ENCODE peak calls at places on chromosomes 2 and 18, in four cellular contexts. I is right cardiac atrium; M is fibroblast of lung; F is CD4-positive, alpha-beta T cell. X is an unnamed sample.

GRCh38 chr2:172953970-172954852 is 121.4 kb upstream of the MAP3K20 start:
- DNase-seq in I (no peak), M (no peak), F (no peak), X (no peak)

GRCh38 chr2:37585295-37585908 is 86.0 kb downstream of the CDC42EP3 start:
- DNase-seq in F (no peak), M (peak; percentile 43), I (no peak), X (peak; percentile 48)

GRCh38 chr2:226215902-226216503 is 583.6 kb downstream of the IRS1 start:
- DNase-seq in M (peak; percentile 43), F (peak; percentile 35), I (peak; percentile 38), X (peak; percentile 53)

GRCh38 chr2:16869711-16870110 is 204.1 kb upstream of the CYRIA start:
- DNase-seq in I (peak; percentile 27), F (no peak), M (no peak), X (no peak)

GRCh38 chr2:117481608-117482007 is 332.9 kb upstream of the DDX18 start:
- DNase-seq in M (no peak), F (no peak), I (no peak), X (no peak)

GRCh38 chr18:24039666-24040065 is 25.1 kb downstream of the TTC39C start:
- DNase-seq in I (no peak), M (no peak), F (no peak), X (no peak)

GRCh38 chr2:53286336-53286735 is 481.3 kb upstream of the CHAC2 start:
- DNase-seq in M (peak; percentile 37), F (no peak), I (no peak), X (no peak)

GRCh38 chr2:85134255-85135065 is 1.3 kb downstream of the TCF7L1 start:
- DNase-seq in F (no peak), M (peak; percentile 56), I (peak; percentile 83), X (peak; percentile 64)

GRCh38 chr2:65326276-65326675 is 98.6 kb downstream of the ACTR2 start:
- DNase-seq in I (no peak), F (no peak), M (no peak), X (no peak)

GRCh38 chr18:55907352-55908045 is 319.5 kb upstream of the TCF4 start:
- DNase-seq in M (peak; percentile 34), I (peak; percentile 44), F (no peak), X (no peak)

GRCh38 chr18:67600181-67600631 is 83.7 kb upstream of the DSEL start:
- DNase-seq in I (no peak), F (no peak), M (peak; percentile 95), X (no peak)

GRCh38 chr2:118437501-118437900 is 349.2 kb downstream of the INSIG2 start:
- DNase-seq in M (peak; percentile 55), F (no peak), I (no peak), X (no peak)

GRCh38 chr2:51153236-51153635 is 121.3 kb upstream of the NRXN1 start:
- DNase-seq in I (no peak), F (no peak), M (no peak), X (no peak)

GRCh38 chr18:38487521-38487920 is 921.9 kb upstream of the CELF4 start:
- DNase-seq in I (no peak), M (no peak), F (no peak), X (no peak)

GRCh38 chr18:41073372-41073954 is 881.6 kb upstream of the PIK3C3 start:
- DNase-seq in M (peak; percentile 92), I (no peak), F (no peak), X (no peak)

GRCh38 chr2:235740821-235741220 is 247.0 kb downstream of the AGAP1 start:
- DNase-seq in M (no peak), I (no peak), F (no peak), X (no peak)

GRCh38 chr18:25236736-25237135 is 115.2 kb downstream of the ZNF521 start:
- DNase-seq in F (no peak), M (no peak), I (no peak), X (no peak)

GRCh38 chr2:73238149-73238548 is 4.0 kb downstream of the CCT7 start:
- DNase-seq in I (no peak), F (no peak), M (no peak), X (no peak)

DNA sequence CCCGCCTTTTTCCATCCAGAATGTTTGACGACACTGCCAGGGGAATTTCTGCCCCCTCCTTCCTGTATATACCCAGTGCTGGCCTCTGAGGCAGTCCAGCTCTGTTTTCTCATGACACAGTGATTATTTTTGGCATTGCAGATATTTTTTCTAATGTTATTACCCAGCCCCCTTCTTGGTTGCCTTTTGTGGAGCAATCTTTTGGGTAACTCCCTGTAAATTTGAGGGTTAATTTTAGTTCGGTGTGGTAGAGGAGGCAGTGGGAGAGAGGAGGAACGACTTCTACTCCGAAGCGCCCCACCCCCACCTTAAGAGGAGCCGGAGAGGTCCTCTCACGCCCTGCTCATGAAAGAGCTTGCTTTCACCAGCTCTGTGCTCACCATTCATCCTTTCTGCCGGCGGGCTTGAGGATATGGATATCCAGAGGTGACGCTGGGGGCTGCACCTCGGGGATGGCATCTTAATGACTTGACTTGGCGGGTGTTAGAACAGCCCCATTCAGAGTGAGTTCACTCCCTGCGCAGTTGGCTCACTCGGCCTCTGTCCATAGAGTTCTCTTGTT is 38.3 kb downstream of the EPAS1 start:
- DNase-seq in I (peak; percentile 73), M (peak; percentile 72), F (no peak), X (peak; percentile 61)
- H3K27ac ChIP-seq in I (peak overlapping the region; percentile 82), M (peak overlapping the region; percentile 89), F (no peak overlapping the region), X (peak overlapping the region; percentile 73)

GRCh38 chr2:216884347-216884746 is 24.5 kb upstream of the TNP1 start:
- DNase-seq in F (no peak), I (no peak), M (no peak), X (no peak)
- H3K27ac ChIP-seq in F (no peak overlapping the region), I (peak overlapping the region; percentile 68), M (no peak overlapping the region), X (no peak overlapping the region)

DNA sequence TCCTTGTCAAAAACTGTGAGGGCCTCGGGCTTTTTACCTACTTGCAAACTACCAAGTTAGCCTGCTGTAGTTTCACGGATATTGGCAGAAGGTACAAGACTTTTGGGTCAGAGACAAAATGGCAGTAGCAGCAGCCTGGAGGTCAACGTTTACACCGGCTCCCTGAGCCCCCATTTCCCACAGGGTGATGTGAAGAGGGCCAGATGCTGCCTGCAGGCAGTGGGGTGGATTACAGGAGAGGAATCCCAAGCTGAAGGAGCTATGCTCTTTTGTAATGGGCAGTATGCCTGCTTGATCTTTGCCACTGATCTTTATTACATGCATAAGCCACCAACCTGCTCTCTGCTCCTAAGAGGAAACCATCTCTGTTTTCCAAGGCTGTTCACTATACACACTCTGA is 29.5 kb upstream of the SP5 start:
- DNase-seq in M (no peak), I (no peak), F (no peak), X (no peak)
- H3K27ac ChIP-seq in M (no peak overlapping the region), I (no peak overlapping the region), F (no peak overlapping the region), X (no peak overlapping the region)

DNA sequence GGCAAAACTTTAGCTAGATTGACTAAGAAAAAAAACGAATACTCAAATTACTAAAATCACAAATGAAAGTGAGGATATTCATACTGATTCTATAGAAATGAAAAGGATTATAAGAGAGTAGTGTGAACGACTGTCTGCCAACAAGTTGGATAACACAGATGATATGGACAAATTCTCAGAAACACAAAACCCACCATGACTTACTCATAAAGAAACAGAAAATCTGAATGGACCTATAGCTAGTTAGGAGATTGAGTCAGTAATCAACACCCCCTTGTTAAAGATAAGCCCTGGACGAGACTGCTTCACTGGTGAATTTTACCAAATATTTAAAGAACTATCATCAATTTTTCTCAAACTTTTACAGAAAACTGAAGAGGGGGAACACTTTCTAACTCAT is 108.8 kb upstream of the TMEM200C start:
- DNase-seq in M (no peak), I (no peak), F (no peak), X (no peak)
- H3K27ac ChIP-seq in M (no peak overlapping the region), I (no peak overlapping the region), F (no peak overlapping the region), X (no peak overlapping the region)

GRCh38 chr2:165889158-165889557 is 64.4 kb downstream of the TTC21B start:
- DNase-seq in I (no peak), M (no peak), F (no peak), X (no peak)
- H3K27ac ChIP-seq in I (no peak overlapping the region), M (no peak overlapping the region), F (no peak overlapping the region), X (no peak overlapping the region)

GRCh38 chr18:62925031-62925688 is 209.8 kb downstream of the PHLPP1 start:
- DNase-seq in M (peak; percentile 55), I (no peak), F (no peak), X (no peak)
- H3K27ac ChIP-seq in M (no peak overlapping the region), I (no peak overlapping the region), F (no peak overlapping the region), X (no peak overlapping the region)

GRCh38 chr18:5974696-5975095 is 79.4 kb upstream of the TMEM200C start:
- DNase-seq in M (no peak), I (no peak), F (no peak), X (no peak)
- H3K27ac ChIP-seq in M (no peak overlapping the region), I (no peak overlapping the region), F (no peak overlapping the region), X (no peak overlapping the region)

DNA sequence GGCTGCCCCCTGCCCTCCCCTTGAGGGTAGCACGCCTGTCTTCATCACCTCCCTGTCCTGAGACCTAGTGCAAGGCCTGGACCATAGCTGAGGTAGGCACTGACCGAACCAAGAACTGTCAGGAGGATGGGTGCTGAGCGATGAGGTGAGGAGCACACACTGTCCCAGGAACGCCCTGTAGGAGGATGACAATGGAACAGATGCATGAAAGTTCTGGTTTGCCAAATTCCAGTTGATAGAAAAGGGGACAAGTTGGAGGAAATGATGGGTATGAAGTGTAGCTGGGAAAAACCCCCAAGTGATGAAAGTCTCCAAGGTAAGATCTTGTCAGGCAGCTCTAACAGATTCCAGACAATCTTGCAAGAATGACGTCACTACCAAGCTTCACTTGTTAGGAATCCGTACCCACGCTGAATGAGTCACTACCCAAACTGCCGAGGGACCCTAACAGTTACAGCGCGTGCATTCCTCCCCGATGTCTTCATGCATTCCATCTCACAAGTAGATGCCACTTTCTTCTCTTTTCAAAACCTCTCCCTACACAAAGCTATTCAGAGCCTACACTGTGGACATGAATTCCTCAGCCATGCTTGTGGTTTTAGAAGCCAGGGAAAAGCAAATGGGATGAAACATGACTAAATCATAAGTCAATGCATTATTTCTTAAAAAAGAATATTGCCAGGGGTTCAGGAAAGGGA is 27.6 kb downstream of the MRPL33 start:
- DNase-seq in M (peak; percentile 100), I (no peak), F (no peak), X (peak; percentile 54)
- H3K27ac ChIP-seq in M (peak overlapping the region; percentile 98), I (peak overlapping the region; percentile 91), F (no peak overlapping the region), X (peak overlapping the region; percentile 70)

DNA sequence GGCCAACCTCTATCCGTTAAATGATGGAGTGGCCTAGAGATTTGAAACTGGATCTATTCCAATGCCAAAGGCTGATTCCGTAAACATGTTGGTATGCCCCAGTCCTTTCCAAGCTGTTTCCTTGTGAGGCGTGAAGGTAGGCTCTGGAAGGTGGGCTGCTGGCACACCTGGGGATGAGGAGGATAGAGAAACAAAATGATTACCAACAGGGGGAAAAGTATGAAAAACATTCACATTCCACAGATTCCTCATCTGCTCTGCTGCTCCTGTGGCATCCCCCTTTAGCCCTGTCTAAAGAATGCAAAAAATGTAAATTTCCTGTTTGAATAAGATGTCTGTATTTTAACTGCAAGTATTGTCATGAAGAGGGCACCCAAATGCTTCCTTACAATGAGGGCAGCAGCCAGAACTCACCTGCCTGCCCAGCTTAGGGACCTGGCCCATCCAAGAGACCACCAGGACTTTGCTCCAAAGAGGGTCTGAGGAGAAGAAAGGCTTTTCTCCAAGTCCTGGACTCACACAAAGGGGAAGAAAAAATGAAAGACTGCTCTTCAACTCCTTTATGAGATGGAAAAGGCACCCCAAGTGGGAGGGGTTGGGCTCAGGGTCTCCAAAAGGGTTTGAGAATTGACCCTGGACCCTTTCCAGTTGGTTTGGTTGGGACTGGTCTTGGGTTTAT is 132.3 kb upstream of the PELI1 start:
- DNase-seq in F (no peak), I (no peak), M (peak; percentile 67), X (no peak)
- H3K27ac ChIP-seq in F (no peak overlapping the region), I (no peak overlapping the region), M (no peak overlapping the region), X (peak overlapping the region; percentile 64)

X was measured in lower lobe of right lung.